ENCODE peak calls at places on chromosomes 2 and 18, in six cellular contexts. O is GM10248, M is body of pancreas, S is lower lobe of right lung, Q is breast epithelium, P is psoas muscle. G is an unnamed sample.

GRCh38 chr18:3907955-3908354 is 458.0 kb downstream of the TGIF1 start:
- DNase-seq in M (no peak), P (no peak), O (no peak), Q (no peak), S (no peak), G (no peak)

GRCh38 chr2:85822766-85823165 is 66.0 kb downstream of the ST3GAL5 start:
- DNase-seq in M (no peak), Q (no peak), O (no peak), S (no peak), P (no peak), G (no peak)

GRCh38 chr2:74025971-74026612 is 41.4 kb downstream of the TET3 start:
- DNase-seq in O (no peak), Q (no peak), M (no peak), S (no peak), P (no peak), G (no peak)

GRCh38 chr2:137857871-137858270 is 106.4 kb upstream of the HNMT start:
- DNase-seq in O (no peak), M (no peak), S (no peak), P (no peak), Q (no peak), G (no peak)

GRCh38 chr2:235026649-235027557 is 75.1 kb downstream of the SH3BP4 start:
- DNase-seq in M (peak), O (no peak), Q (peak), S (peak), P (peak), G (no peak)

GRCh38 chr2:235896061-235896460 is 272.1 kb downstream of the GBX2 start:
- DNase-seq in O (no peak), P (no peak), S (no peak), Q (no peak), M (no peak), G (no peak)

GRCh38 chr2:119208791-119209203 is 14.8 kb upstream of the STEAP3 start:
- DNase-seq in Q (no peak), P (no peak), S (no peak), O (no peak), M (no peak), G (no peak)

GRCh38 chr2:74812787-74813200 is 21.1 kb upstream of the HK2 start:
- DNase-seq in P (no peak), M (no peak), O (no peak), S (no peak), Q (no peak), G (no peak)

GRCh38 chr2:207408086-207408794 is 121.5 kb upstream of the CREB1 start:
- DNase-seq in M (peak), Q (peak), P (no peak), S (no peak), O (no peak), G (no peak)

DNA sequence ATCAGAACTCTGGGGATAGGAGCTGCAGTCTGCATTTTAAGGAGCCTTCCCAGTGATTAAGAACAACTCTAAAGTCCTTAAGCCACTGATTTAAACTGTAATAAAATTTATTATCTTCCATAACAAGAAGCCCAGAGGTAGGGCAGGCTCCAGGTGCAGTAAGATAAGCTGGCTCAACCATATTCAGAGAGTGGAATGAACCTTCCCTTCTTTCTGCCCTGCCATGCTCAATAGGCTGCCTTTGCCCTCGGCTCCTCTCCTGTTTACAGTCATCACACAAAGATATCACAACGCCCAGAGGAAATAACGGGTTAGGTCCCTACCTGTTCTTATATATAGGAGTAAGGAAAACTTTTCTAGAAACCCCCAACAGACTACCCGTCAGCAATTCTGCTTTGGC is 90.5 kb upstream of the CDCA7 start:
- DNase-seq in Q (no peak), O (no peak), P (no peak), M (no peak), S (no peak), G (no peak)
- TF ChIP-seq CTCF in Q (no peak), O (no peak), P (no peak), M (no peak), S (no peak), G (no peak)

DNA sequence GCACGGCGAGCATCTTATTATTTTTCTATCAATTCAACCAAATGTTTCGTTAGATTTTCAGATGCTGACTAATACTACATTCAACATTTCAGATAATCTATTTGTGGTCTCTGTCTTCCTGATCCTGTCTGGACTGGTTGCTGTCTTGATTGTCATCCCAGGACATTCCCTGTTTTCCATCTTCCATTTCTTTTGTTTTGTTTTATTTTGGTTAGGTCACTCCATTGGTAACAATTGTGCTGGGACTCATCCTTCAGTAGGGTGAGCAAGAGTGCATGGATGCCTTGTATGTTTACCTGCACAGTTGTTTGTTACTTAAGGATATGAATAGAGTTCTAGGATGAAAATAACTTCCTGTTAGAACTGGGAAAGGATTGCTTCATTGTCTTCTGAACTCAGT is 55.9 kb upstream of the ACYP2 start:
- DNase-seq in Q (no peak), S (no peak), M (no peak), O (no peak), P (no peak), G (no peak)
- TF ChIP-seq CTCF in Q (no peak), S (no peak), M (no peak), O (no peak), P (no peak), G (no peak)

DNA sequence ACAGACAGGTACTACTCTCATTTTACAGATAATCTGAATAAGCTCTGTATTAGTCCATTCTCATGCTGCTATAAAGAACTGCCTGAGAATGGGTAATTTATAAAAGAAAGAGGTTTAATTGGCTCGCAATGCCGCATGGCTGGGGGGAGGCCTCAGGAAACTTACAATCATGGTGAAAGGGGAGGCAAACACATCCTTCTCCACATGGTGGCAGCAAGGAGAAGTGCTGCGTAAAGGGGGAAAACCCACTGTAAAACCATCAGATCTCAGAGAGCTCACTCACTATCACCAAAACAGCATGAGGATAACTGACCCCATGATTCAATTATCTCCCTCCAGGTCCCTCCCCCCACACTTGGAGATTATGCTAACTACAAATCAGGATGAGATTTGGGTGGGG is 254.4 kb downstream of the KCNE4 start:
- DNase-seq in P (no peak), S (no peak), M (no peak), Q (no peak), O (no peak), G (no peak)
- TF ChIP-seq CTCF in P (peak), S (no peak), M (no peak), Q (no peak), O (peak), G (no peak)

GRCh38 chr18:74476154-74476553 is 19.0 kb upstream of the DIPK1C start:
- DNase-seq in S (no peak), O (no peak), M (no peak), P (no peak), Q (no peak), G (no peak)
- TF ChIP-seq CTCF in S (peak), O (no peak), M (no peak), P (peak), Q (peak), G (no peak)

DNA sequence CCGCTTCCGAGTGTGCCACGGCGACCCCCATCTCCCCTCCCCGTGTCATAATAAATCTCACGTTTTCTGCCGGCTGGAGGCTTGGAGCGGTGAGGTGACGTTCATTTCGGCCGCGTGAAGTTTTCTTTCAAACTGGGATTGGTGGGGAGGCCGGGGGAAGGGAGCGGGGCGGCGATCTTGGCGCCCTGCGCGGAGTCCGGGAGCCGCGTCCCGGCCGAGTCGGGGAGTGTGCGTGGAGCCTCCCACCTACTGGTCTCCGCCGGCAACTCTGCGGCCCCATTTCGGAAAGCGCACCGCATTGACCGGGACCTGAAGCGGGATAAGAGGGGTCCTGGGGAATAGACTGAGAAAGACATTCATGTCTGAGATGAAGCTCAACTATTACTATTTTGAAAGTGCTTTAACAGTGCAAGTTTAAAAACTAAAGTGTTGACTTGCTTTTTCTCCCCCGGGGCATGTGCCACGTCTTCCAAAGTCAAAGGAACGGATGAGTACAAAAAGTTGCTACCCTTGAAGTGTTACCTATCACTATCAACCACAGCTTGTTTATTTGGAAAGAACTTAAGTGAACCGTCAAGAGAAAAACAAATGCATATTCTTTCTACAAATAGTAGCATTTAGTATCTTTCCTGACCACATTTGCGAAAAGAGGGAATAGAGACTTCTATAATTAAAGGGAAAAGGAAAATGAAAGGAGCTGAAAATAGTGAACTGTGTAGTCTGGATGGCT is 818 bp upstream of the IKZF2 start:
- DNase-seq in S (peak), M (peak), P (peak), Q (peak), O (peak), G (no peak)
- TF ChIP-seq CTCF in S (peak), M (peak), P (peak), Q (no peak), O (peak), G (no peak)

DNA sequence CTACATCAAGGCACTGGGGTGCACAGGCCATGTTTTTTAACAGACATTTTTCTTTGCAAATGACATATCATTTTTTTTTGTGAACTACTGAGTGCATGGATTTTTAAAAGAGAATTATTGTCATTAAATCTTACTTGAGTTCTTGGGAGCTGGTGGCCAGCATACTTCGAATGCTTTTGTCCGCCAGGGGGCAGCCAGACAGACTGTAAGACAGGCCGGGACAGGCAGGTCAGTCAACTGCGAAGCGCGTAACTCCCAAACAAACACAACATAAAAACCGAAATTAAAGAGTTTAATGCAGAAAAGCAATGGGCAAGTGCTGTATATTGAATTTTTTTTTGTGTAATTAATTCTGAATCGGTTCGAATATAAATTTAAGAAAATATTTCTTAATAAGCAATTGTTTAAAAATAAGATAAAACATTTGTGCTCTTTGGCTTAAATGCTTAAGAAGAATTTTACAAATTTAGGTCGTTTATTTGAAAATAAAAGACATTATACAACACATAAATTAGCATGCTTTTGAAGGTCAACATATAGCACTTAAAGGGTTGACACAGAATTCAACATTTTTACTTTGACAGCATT is 142.2 kb upstream of the PXDN start:
- DNase-seq in M (peak), P (peak), S (peak), O (peak), Q (peak), G (no peak)
- TF ChIP-seq CTCF in M (peak), P (peak), S (peak), O (peak), Q (peak), G (no peak)

GRCh38 chr18:51123046-51123395 is 74.5 kb downstream of the MEX3C start:
- DNase-seq in S (no peak), P (no peak), M (no peak), O (no peak), Q (no peak), G (no peak)

GRCh38 chr18:51123481-51123880 is 74.0 kb downstream of the MEX3C start:
- DNase-seq in P (no peak), Q (no peak), S (no peak), M (no peak), O (no peak), G (no peak)

GRCh38 chr18:51121597-51121857 is 76.0 kb downstream of the MEX3C start:
- DNase-seq in Q (no peak), O (no peak), P (no peak), S (no peak), M (no peak), G (no peak)

GRCh38 chr18:51122266-51123045 is 75.0 kb downstream of the MEX3C start:
- DNase-seq in P (no peak), O (no peak), S (no peak), Q (no peak), M (no peak), G (no peak)

GRCh38 chr18:51120809-51121596 is 76.5 kb downstream of the MEX3C start:
- DNase-seq in P (no peak), Q (no peak), M (no peak), O (no peak), S (no peak), G (no peak)
- TF ChIP-seq CTCF in P (no peak), Q (no peak), M (no peak), O (no peak), S (no peak), G (no peak)

DNA sequence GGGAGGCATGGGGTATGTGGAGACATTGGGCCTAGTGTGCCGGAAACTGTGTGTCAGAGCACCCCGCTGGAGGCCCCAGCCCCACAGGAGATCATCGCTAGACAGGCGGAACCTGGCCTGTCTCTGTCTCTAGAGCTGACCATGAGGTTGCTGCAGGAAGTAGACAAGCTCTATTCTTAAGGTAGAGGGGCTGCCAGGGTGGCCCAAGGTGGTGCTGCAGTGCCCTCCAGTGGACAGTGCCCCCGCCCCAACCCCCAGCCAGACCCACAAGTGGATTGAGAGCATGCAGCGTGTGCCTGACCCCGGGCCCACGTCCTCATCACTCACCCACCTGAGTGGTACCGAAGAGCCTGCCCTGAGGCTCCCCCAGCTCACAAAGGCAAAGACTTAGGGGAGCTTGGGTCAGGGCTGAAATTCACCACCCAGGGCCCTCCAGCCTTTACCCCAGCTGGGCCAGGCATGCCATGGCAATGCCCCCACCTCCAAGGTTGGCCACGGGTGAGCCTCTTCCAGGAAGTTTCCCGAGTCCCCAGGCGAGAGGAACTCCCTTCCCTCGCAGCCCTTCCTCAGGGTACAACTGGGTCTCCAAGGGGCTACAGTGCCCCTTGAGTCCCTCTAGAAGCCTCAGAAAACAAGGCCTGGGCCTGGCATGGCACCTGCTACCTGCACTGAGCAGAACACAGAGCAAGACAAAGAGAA is 155.0 kb downstream of the TTC32 start:
- DNase-seq in Q (peak), M (no peak), S (no peak), O (peak), P (no peak), G (no peak)
- TF ChIP-seq CTCF in Q (no peak), M (no peak), S (no peak), O (peak), P (peak), G (no peak)

GRCh38 chr2:27326536-27326935 is 3.6 kb upstream of the MPV17 start:
- DNase-seq in O (no peak), M (no peak), Q (no peak), S (peak), P (no peak), G (no peak)
- TF ChIP-seq CTCF in O (no peak), M (no peak), Q (no peak), S (no peak), P (no peak), G (no peak)

DNA sequence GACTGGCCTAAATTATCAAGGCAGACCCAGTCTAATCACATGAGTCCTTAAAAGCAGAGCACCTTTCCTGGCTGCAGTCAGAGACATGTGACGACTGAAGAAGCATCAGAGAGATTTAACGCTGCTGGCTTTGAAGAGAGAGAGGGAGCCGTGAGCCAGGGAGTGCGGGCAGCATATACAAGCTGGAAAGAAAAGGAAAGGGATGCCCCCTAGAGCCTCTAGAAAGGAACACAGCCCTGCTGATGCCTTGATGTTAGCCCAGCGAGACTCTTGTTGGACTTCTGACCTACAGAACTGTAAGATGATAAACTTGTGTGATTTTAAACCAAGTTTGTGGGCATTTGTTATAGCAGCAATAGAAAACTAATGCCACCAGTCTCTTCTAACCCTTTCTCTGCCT is 58.1 kb downstream of the HEATR5B start:
- DNase-seq in O (no peak), S (no peak), P (no peak), M (no peak), Q (no peak), G (no peak)
- TF ChIP-seq CTCF in O (no peak), S (no peak), P (no peak), M (no peak), Q (no peak), G (no peak)

G was measured in activated B cell treated with CpG ODN at 0.5 μM for 24 hours.